ENCODE peak calls at places on chromosomes 13 and 19, in ten cellular contexts. X is CD4-positive, CD25-positive, alpha-beta regulatory T cell; T is ovary; S is LNCaP clone FGC; W is uterus; E is AG09309; D is GM23248; A is kidney; L is AG04449; I is fibroblast of lung. J is an unnamed sample.

GRCh38 chr13:25345555-25345954 is 26.2 kb upstream of the ATP8A2 start:
- DNase-seq in X (no peak), T (no peak), S (no peak), W (no peak), E (no peak), D (no peak), A (no peak), L (no peak), I (no peak), J (no peak)

GRCh38 chr13:30355405-30355741 is 48.0 kb upstream of the KATNAL1 start:
- DNase-seq in X (peak), T (no peak), S (no peak), W (no peak), E (no peak), D (no peak), A (no peak), L (no peak), I (no peak), J (peak)

GRCh38 chr13:43470610-43471009 is 316.2 kb downstream of the ENOX1 start:
- DNase-seq in X (no peak), T (no peak), S (no peak), W (no peak), E (no peak), D (no peak), A (no peak), L (no peak), I (no peak), J (no peak)

GRCh38 chr13:51000058-51000457 is 90.5 kb downstream of the RNASEH2B start:
- DNase-seq in X (no peak), T (no peak), S (no peak), W (no peak), E (no peak), D (peak), A (no peak), L (no peak), I (peak), J (no peak)

GRCh38 chr19:5292843-5293606 is 47.6 kb downstream of the PTPRS start:
- DNase-seq in X (peak), T (peak), S (no peak), W (peak), E (no peak), D (peak), A (peak), L (no peak), I (peak), J (peak)

GRCh38 chr13:46605089-46605488 is 52.1 kb downstream of the LRCH1 start:
- DNase-seq in X (no peak), T (no peak), S (peak), W (no peak), E (no peak), D (no peak), A (no peak), L (no peak), I (peak), J (no peak)

GRCh38 chr19:13742756-13743155 is 21.6 kb upstream of the MRI1 start:
- DNase-seq in X (no peak), T (no peak), S (no peak), W (no peak), E (no peak), D (peak), A (no peak), L (no peak), I (peak), J (no peak)

GRCh38 chr13:83499286-83499685 is 383.0 kb downstream of the SLITRK1 start:
- DNase-seq in X (no peak), T (no peak), S (no peak), W (no peak), E (no peak), D (peak), A (no peak), L (no peak), I (peak), J (no peak)

GRCh38 chr19:13849991-13850909 is 26.7 kb upstream of the NANOS3 start:
- DNase-seq in X (peak), T (peak), S (no peak), W (peak), E (no peak), D (peak), A (peak), L (no peak), I (peak), J (no peak)

GRCh38 chr19:28701491-28701890 is 511.5 kb downstream of the UQCRFS1 start:
- DNase-seq in X (no peak), T (no peak), S (no peak), W (no peak), E (peak), D (peak), A (no peak), L (peak), I (peak), J (no peak)

GRCh38 chr19:36214388-36215275 is at the start of the genes ZNF146 and ZNF565:
- DNase-seq in X (peak), T (peak), S (peak), W (peak), E (peak), D (peak), A (peak), L (peak), I (peak), J (peak)

GRCh38 chr13:98509271-98510155 is 67.4 kb downstream of the STK24 start:
- DNase-seq in X (peak), T (peak), S (no peak), W (no peak), E (peak), D (peak), A (no peak), L (peak), I (peak), J (no peak)

GRCh38 chr19:7294571-7295212 is 478 bp upstream of the INSR start:
- DNase-seq in X (no peak), T (peak), S (peak), W (peak), E (no peak), D (peak), A (peak), L (no peak), I (peak), J (peak)

GRCh38 chr19:50416034-50416814 is 2.5 kb upstream of the SPIB start:
- DNase-seq in X (no peak), T (no peak), S (no peak), W (no peak), E (no peak), D (no peak), A (peak), L (no peak), I (no peak), J (no peak)
- H3K4me3 ChIP-seq in X (no peak), T (no peak), S (no peak), W (no peak), E (no peak), D (no peak), A (no peak), L (no peak), I (no peak), J (no peak)

DNA sequence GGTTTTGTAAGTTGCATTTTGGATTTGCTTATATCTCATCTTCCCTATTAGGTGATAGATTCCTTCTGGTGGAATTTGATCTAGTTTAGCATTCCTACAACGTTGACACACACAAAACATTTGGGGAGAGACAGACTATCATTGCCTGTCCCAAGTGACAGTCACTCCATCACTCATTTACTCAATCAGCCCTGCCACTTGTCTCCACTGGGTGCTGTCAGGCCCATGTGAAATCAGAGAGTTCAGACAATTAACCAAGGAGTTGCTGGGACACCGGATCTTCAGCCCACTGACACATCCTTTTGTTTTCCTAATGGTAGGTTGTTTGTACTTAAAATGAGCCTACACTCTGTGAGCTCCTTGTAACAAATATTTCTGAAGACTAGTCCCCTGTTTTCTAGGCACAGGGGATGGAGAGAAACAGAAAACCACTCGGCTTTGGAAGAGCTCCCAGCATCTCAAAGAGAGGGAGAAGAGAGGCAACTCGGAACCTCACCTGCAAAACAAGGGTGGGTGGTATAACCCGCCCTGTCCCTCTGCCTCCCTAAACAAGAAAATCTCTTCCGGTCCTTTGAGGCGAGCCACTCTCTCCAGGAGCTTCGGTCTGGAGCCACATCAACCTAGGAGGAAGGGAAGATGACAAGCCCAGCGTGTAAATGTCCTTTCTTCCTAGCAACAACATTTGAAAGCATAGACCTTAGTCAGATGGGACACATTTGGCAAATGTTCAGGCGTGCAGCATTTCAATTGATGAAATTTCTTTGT is 440.9 kb upstream of the KLF12 start:
- DNase-seq in X (no peak), T (no peak), S (no peak), W (no peak), E (no peak), D (no peak), A (no peak), L (no peak), I (no peak), J (no peak)
- H3K4me3 ChIP-seq in X (peak), T (peak), S (no peak), W (peak), E (peak), D (peak), A (peak), L (peak), I (peak), J (no peak)

DNA sequence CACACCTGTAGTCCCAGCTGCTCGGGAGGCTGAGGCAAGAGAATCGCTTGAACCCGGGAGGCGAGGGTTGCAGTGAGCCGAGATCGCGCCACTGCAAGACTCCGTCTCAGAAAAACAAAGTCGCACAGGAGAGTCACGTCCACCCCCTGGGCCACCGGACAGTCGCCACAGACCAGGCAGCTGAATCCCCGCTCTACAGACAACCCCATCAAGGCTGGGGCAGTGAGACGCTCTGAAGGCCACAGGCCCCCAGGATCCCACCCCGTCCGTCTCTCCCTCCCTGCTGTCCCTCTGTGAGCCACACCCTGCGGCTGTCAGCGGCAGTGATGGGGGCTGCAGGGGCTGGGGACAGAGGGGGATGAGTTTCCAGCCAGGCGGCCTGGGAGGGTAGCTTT is 15.5 kb upstream of the PTBP1 start:
- DNase-seq in X (no peak), T (no peak), S (no peak), W (no peak), E (no peak), D (no peak), A (no peak), L (no peak), I (no peak), J (no peak)
- H3K4me3 ChIP-seq in X (no peak), T (no peak), S (no peak), W (no peak), E (no peak), D (no peak), A (peak), L (peak), I (no peak), J (no peak)

GRCh38 chr13:52599037-52599852 is 43.0 kb upstream of the HNRNPA1L2 start:
- DNase-seq in X (peak), T (no peak), S (no peak), W (no peak), E (no peak), D (peak), A (no peak), L (no peak), I (peak), J (no peak)
- H3K4me3 ChIP-seq in X (peak), T (peak), S (no peak), W (peak), E (peak), D (peak), A (peak), L (peak), I (no peak), J (no peak)

GRCh38 chr19:50430888-50431342 is 1.8 kb upstream of the MYBPC2 start:
- DNase-seq in X (no peak), T (no peak), S (no peak), W (no peak), E (no peak), D (peak), A (no peak), L (no peak), I (no peak), J (no peak)

GRCh38 chr19:50428768-50429463 is 3.8 kb upstream of the MYBPC2 start:
- DNase-seq in X (no peak), T (no peak), S (no peak), W (no peak), E (no peak), D (no peak), A (no peak), L (no peak), I (no peak), J (no peak)

GRCh38 chr19:50427997-50428425 is 4.7 kb upstream of the MYBPC2 start:
- DNase-seq in X (peak), T (peak), S (no peak), W (peak), E (no peak), D (peak), A (peak), L (peak), I (peak), J (no peak)

GRCh38 chr19:50425581-50425980 is 6.8 kb downstream of the SPIB start:
- DNase-seq in X (no peak), T (no peak), S (no peak), W (no peak), E (no peak), D (no peak), A (no peak), L (no peak), I (no peak), J (no peak)

GRCh38 chr19:50427318-50427925 is 5.3 kb upstream of the MYBPC2 start:
- DNase-seq in X (no peak), T (no peak), S (no peak), W (no peak), E (no peak), D (no peak), A (no peak), L (no peak), I (no peak), J (no peak)
- H3K4me3 ChIP-seq in X (no peak), T (no peak), S (no peak), W (no peak), E (peak), D (no peak), A (no peak), L (no peak), I (no peak), J (no peak)

GRCh38 chr19:17353386-17353785 is 16.0 kb downstream of the GTPBP3 start:
- DNase-seq in X (no peak), T (no peak), S (no peak), W (no peak), E (no peak), D (no peak), A (no peak), L (no peak), I (no peak), J (no peak)

GRCh38 chr19:17358395-17358794 is 18.7 kb downstream of the PLVAP start:
- DNase-seq in X (no peak), T (no peak), S (no peak), W (peak), E (no peak), D (peak), A (peak), L (no peak), I (no peak), J (no peak)

GRCh38 chr19:17357078-17357666 is 19.8 kb downstream of the GTPBP3 start:
- DNase-seq in X (no peak), T (no peak), S (no peak), W (no peak), E (no peak), D (no peak), A (no peak), L (no peak), I (no peak), J (no peak)

GRCh38 chr19:17359905-17360800 is 17.0 kb downstream of the PLVAP start:
- DNase-seq in X (no peak), T (no peak), S (no peak), W (no peak), E (no peak), D (no peak), A (no peak), L (no peak), I (no peak), J (no peak)

DNA sequence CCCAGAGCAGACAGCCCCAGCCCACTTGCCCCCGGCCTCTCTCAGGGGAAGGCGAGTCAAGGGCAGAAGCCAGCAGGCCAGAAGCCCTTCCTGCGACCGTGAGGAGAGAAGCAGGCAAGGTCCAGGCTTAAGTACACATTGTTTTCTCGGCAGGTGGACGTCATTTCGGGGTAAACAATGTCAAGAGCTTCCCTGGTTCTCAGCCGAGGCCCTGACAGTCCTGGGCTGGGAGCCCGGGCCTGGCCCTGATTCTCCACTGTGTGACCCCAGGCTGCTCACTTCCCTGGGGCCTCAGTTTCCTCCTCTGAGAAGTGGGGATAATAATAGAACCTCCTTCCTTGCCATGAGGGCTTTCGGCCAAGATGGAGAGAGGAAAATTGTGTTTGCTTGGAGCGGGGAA is 19.4 kb downstream of the PLVAP start:
- DNase-seq in X (no peak), T (no peak), S (no peak), W (no peak), E (no peak), D (no peak), A (no peak), L (no peak), I (no peak), J (no peak)
- H3K4me3 ChIP-seq in X (no peak), T (no peak), S (no peak), W (no peak), E (no peak), D (no peak), A (no peak), L (no peak), I (no peak), J (no peak)

GRCh38 chr19:3721900-3722442 is 13.8 kb downstream of the TJP3 start:
- DNase-seq in X (no peak), T (no peak), S (no peak), W (no peak), E (no peak), D (no peak), A (no peak), L (no peak), I (no peak), J (no peak)
- H3K4me3 ChIP-seq in X (peak), T (peak), S (peak), W (no peak), E (no peak), D (no peak), A (peak), L (no peak), I (no peak), J (peak)

GRCh38 chr13:113855931-113856715 is 7.8 kb downstream of the GAS6 start:
- DNase-seq in X (no peak), T (no peak), S (no peak), W (peak), E (no peak), D (no peak), A (peak), L (no peak), I (no peak), J (no peak)
- H3K4me3 ChIP-seq in X (no peak), T (no peak), S (no peak), W (no peak), E (no peak), D (no peak), A (no peak), L (no peak), I (no peak), J (no peak)

DNA sequence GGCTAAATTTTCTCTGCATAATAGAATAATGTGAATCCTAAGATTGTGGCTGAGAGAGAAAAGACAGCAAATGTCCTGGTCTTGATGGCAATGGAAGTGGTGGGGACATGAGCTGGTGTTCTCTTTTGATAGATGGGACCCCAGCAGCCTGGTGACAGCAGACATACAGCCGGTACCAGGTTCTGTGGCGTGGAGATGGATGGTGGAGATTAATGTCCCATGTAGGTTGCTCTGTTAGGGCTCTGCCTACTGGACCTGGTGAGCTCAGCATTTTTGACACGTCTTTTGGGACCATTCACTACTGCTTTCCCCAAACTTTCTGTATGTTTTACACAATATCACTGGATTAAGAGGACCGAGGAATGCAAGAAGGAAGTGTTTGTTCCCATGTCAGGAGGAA is 8.2 kb upstream of the SIGLEC14 start:
- DNase-seq in X (no peak), T (no peak), S (no peak), W (no peak), E (no peak), D (peak), A (no peak), L (no peak), I (no peak), J (no peak)
- H3K4me3 ChIP-seq in X (no peak), T (no peak), S (no peak), W (no peak), E (no peak), D (no peak), A (no peak), L (no peak), I (no peak), J (no peak)

GRCh38 chr19:3054972-3055740 is 7.1 kb downstream of the TLE5 start:
- DNase-seq in X (no peak), T (no peak), S (no peak), W (no peak), E (no peak), D (no peak), A (no peak), L (no peak), I (peak), J (no peak)

GRCh38 chr19:3055741-3056453 is 6.4 kb downstream of the TLE5 start:
- DNase-seq in X (no peak), T (peak), S (no peak), W (peak), E (no peak), D (no peak), A (peak), L (no peak), I (no peak), J (no peak)

GRCh38 chr19:3057275-3057714 is 5.0 kb downstream of the TLE5 start:
- DNase-seq in X (no peak), T (peak), S (peak), W (peak), E (no peak), D (peak), A (peak), L (no peak), I (peak), J (no peak)

GRCh38 chr19:3058009-3058820 is 4.1 kb downstream of the TLE5 start:
- DNase-seq in X (no peak), T (no peak), S (no peak), W (no peak), E (no peak), D (no peak), A (no peak), L (no peak), I (no peak), J (no peak)

DNA sequence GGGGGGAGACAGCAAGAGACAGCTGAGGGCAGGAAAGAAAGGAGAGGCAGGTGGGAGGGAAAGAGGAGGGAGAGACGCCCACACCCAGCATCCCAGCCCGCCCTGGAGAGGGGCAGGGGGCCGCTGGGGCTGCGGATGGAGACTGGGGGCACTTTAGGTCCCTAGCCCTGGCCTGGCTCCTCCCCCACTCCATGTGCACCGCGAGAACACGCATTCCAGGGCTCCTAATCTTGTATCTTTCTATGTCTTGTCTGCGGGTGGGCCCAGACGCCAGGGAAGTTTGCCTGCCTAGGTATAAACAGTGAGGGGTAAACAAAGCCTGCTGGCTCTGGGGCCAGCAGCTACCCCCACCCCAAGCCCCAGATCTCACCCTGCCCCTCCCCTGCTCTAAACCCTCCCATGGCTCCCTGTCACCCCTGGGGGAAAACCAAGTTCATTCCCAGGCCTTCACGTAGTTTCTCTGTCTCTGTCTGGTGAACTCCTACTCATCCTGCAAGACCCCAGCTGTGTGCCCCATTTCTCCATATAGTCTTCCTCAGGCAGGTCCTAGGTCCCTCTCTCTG is 5.8 kb downstream of the TLE5 start:
- DNase-seq in X (no peak), T (peak), S (no peak), W (no peak), E (no peak), D (no peak), A (peak), L (no peak), I (no peak), J (no peak)
- H3K4me3 ChIP-seq in X (no peak), T (no peak), S (no peak), W (no peak), E (no peak), D (no peak), A (no peak), L (no peak), I (no peak), J (no peak)